ENCODE peak calls at places on chromosomes 1 and 21, in eight cellular contexts. J, V, L, Q, I, S, W and C are unnamed samples.

GRCh38 chr1:221611930-221612777 is 129.7 kb downstream of the DUSP10 start:
- DNase-seq in L (no peak), Q (no peak), W (peak), S (peak), V (peak), I (peak), J (peak), C (peak)

GRCh38 chr1:207404849-207405525 is 49.1 kb upstream of the CR2 start:
- DNase-seq in V (peak), W (peak), S (peak), J (peak), I (peak), L (peak), Q (peak), C (peak)

GRCh38 chr1:208150810-208151458 is 93.2 kb downstream of the PLXNA2 start:
- DNase-seq in S (no peak), W (no peak), L (no peak), Q (no peak), V (peak), I (no peak), J (no peak), C (no peak)

GRCh38 chr21:42161957-42162681 is 56.8 kb upstream of the ABCG1 start:
- DNase-seq in J (peak), V (no peak), L (peak), S (no peak), Q (no peak), I (no peak), W (peak), C (no peak)

GRCh38 chr1:222299524-222299923 is 248.4 kb downstream of the HHIPL2 start:
- DNase-seq in S (no peak), L (no peak), J (peak), V (no peak), Q (no peak), W (no peak), I (no peak), C (no peak)

GRCh38 chr1:201678264-201679101 is 139.6 kb downstream of the NAV1 start:
- DNase-seq in J (no peak), I (peak), Q (no peak), S (no peak), W (no peak), L (no peak), V (no peak), C (peak)

GRCh38 chr1:233651563-233652233 is 37.8 kb downstream of the KCNK1 start:
- DNase-seq in I (no peak), L (no peak), J (no peak), S (no peak), V (no peak), Q (no peak), W (no peak), C (no peak)

GRCh38 chr1:30588311-30589073 is 134.9 kb downstream of the MATN1 start:
- DNase-seq in V (no peak), W (no peak), I (no peak), J (no peak), S (no peak), L (no peak), Q (no peak), C (no peak)

GRCh38 chr1:57934745-57935144 is 510.9 kb upstream of the DAB1 start:
- DNase-seq in Q (no peak), V (no peak), I (no peak), J (no peak), W (no peak), S (no peak), L (no peak), C (no peak)

GRCh38 chr1:42931108-42931539 is 27.5 kb downstream of the SLC2A1 start:
- DNase-seq in I (peak), Q (peak), S (peak), W (peak), J (peak), L (peak), V (peak), C (peak)